ENCODE peak calls at places on chromosomes 2 and 18, in four cellular contexts. One of them, this sample, is unnamed.

GRCh38 chr2:218168635-218169462 is 2.1 kb upstream of the CXCR1 start:
- DNase-seq in HepG2: peak; percentile 65
- DNase-seq in K562: peak; percentile 68
- DNase-seq in WTC11: peak; percentile 85
- DNase-seq in this sample: peak; percentile 78

GRCh38 chr2:17918789-17919188 is 40.3 kb downstream of the KCNS3 start:
- DNase-seq in K562: no peak
- DNase-seq in HepG2: no peak
- DNase-seq in WTC11: peak; percentile 25
- DNase-seq in this sample: no peak

GRCh38 chr2:239910851-239911629 is 114.1 kb downstream of the NDUFA10 start:
- DNase-seq in K562: no peak
- DNase-seq in HepG2: no peak
- DNase-seq in WTC11: no peak
- DNase-seq in this sample: no peak

GRCh38 chr2:215793747-215794595 is 219.4 kb downstream of the MREG start:
- DNase-seq in K562: peak; percentile 73
- DNase-seq in WTC11: no peak
- DNase-seq in HepG2: peak; percentile 100
- DNase-seq in this sample: no peak

GRCh38 chr2:16546128-16546754 is 119.4 kb downstream of the CYRIA start:
- DNase-seq in HepG2: peak; percentile 64
- DNase-seq in WTC11: peak; percentile 19
- DNase-seq in K562: peak; percentile 34
- DNase-seq in this sample: peak; percentile 32

GRCh38 chr2:151251012-151251411 is 10.7 kb downstream of the RBM43 start:
- DNase-seq in HepG2: no peak
- DNase-seq in WTC11: no peak
- DNase-seq in K562: no peak
- DNase-seq in this sample: no peak

GRCh38 chr2:228545041-228545440 is 363.6 kb upstream of the SPHKAP start:
- DNase-seq in K562: no peak
- DNase-seq in WTC11: no peak
- DNase-seq in HepG2: no peak
- DNase-seq in this sample: no peak

GRCh38 chr2:230901006-230901405 is 24.0 kb downstream of the GPR55 start:
- DNase-seq in WTC11: no peak
- DNase-seq in K562: no peak
- DNase-seq in HepG2: no peak
- DNase-seq in this sample: no peak

GRCh38 chr2:120552800-120553471 is 182.7 kb upstream of the GLI2 start:
- DNase-seq in HepG2: peak; percentile 90
- DNase-seq in WTC11: peak; percentile 94
- DNase-seq in K562: peak; percentile 80
- DNase-seq in this sample: peak; percentile 87

GRCh38 chr18:77081387-77081773 is 51.2 kb downstream of the MBP start:
- DNase-seq in HepG2: no peak
- DNase-seq in WTC11: no peak
- DNase-seq in K562: no peak
- DNase-seq in this sample: no peak

GRCh38 chr2:41621095-41621494 is 426.7 kb upstream of the PKDCC start:
- DNase-seq in HepG2: no peak
- DNase-seq in WTC11: no peak
- DNase-seq in K562: no peak
- DNase-seq in this sample: no peak

GRCh38 chr2:70008290-70008689 is 46.9 kb upstream of the ASPRV1 start:
- DNase-seq in K562: no peak
- DNase-seq in HepG2: no peak
- DNase-seq in WTC11: no peak
- DNase-seq in this sample: no peak

GRCh38 chr2:157223624-157224205 is 33.8 kb upstream of the GALNT5 start:
- DNase-seq in WTC11: no peak
- DNase-seq in K562: no peak
- DNase-seq in HepG2: no peak
- DNase-seq in this sample: no peak

GRCh38 chr2:146844226-146844990 is 1000.4 kb upstream of the ACVR2A start:
- DNase-seq in WTC11: no peak
- DNase-seq in K562: no peak
- DNase-seq in HepG2: no peak
- DNase-seq in this sample: no peak

GRCh38 chr2:10163498-10164486 is 41.3 kb downstream of the RRM2 start:
- DNase-seq in WTC11: no peak
- DNase-seq in K562: no peak
- DNase-seq in HepG2: no peak
- DNase-seq in this sample: no peak

GRCh38 chr2:56583796-56584313 is 400.1 kb downstream of the CCDC85A start:
- DNase-seq in HepG2: no peak
- DNase-seq in WTC11: no peak
- DNase-seq in K562: no peak
- DNase-seq in this sample: no peak

GRCh38 chr2:207865210-207865609 is 95.5 kb upstream of the FZD5 start:
- DNase-seq in K562: no peak
- DNase-seq in WTC11: no peak
- DNase-seq in HepG2: no peak
- DNase-seq in this sample: no peak

GRCh38 chr2:190062617-190063016 is at the start of gene MSTN:
- DNase-seq in WTC11: no peak
- DNase-seq in HepG2: no peak
- DNase-seq in K562: no peak
- DNase-seq in this sample: no peak

GRCh38 chr18:68121826-68122225 is 593.1 kb downstream of the TMX3 start:
- DNase-seq in HepG2: no peak
- DNase-seq in K562: no peak
- DNase-seq in WTC11: no peak
- DNase-seq in this sample: no peak

GRCh38 chr2:85324639-85325465 is 2.9 kb downstream of the TGOLN2 start:
- DNase-seq in HepG2: peak; percentile 99
- DNase-seq in WTC11: no peak
- DNase-seq in K562: no peak
- DNase-seq in this sample: no peak

GRCh38 chr2:95058466-95058988 is 33.0 kb downstream of the MAL start:
- DNase-seq in HepG2: no peak
- DNase-seq in K562: no peak
- DNase-seq in WTC11: no peak
- DNase-seq in this sample: no peak
- TF ChIP-seq ELF4 in HepG2: no peak
- TF ChIP-seq ELF4 in K562: no peak
- TF ChIP-seq ELF4 in WTC11: no peak
- TF ChIP-seq ELF4 in this sample: no peak

GRCh38 chr2:30221531-30221930 is 9.8 kb upstream of the LBH start:
- DNase-seq in HepG2: no peak
- DNase-seq in K562: no peak
- DNase-seq in WTC11: no peak
- DNase-seq in this sample: no peak
- TF ChIP-seq ELF4 in HepG2: no peak
- TF ChIP-seq ELF4 in K562: no peak
- TF ChIP-seq ELF4 in WTC11: no peak
- TF ChIP-seq ELF4 in this sample: no peak

GRCh38 chr18:49189772-49190171 is 239.0 kb upstream of the SMAD7 start:
- DNase-seq in WTC11: no peak
- DNase-seq in K562: no peak
- DNase-seq in HepG2: peak; percentile 64
- DNase-seq in this sample: no peak

GRCh38 chr18:49193252-49193651 is 242.5 kb upstream of the SMAD7 start:
- DNase-seq in HepG2: no peak
- DNase-seq in WTC11: no peak
- DNase-seq in K562: no peak
- DNase-seq in this sample: no peak

GRCh38 chr18:49193896-49194295 is 243.1 kb upstream of the SMAD7 start:
- DNase-seq in HepG2: no peak
- DNase-seq in K562: no peak
- DNase-seq in WTC11: no peak
- DNase-seq in this sample: no peak
- TF ChIP-seq ELF4 in HepG2: no peak
- TF ChIP-seq ELF4 in K562: no peak
- TF ChIP-seq ELF4 in WTC11: no peak
- TF ChIP-seq ELF4 in this sample: no peak

DNA sequence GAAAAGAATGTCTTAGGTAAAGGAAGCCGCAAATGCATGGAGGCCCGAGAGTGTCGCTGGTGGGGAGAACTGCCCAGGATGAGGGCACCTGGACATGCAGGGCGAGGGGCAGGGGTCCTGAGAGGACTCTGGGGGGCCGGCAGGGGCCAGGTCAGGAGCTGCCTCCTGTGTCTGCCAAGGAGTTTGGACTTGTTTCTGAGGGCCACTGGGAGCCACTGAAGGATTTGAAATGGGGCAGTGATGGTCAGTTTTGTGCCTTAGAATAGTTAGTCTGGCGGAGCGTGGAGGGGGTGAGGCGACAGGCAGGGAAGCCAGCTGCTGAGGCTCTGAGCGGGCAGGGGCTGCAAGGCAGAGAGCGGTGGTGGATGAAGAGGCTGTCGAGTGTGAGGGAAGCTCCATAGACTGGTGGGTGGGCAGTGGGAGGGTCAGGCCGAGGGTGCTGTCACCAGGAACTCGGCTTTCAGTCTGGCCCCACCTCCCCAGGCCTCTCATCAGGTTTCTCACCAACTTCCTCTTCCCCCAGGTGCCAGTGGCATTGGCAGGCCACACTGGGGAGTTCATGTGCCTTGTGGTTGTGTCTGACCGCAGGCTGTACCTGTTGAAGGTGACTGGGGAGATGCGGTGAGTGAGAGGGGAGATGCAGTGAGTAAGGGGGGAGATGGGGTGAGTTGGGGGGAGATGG is 14.7 kb upstream of the SLC4A3 start:
- DNase-seq in WTC11: no peak
- DNase-seq in HepG2: no peak
- DNase-seq in K562: no peak
- DNase-seq in this sample: no peak
- TF ChIP-seq ELF4 in WTC11: no peak
- TF ChIP-seq ELF4 in HepG2: no peak
- TF ChIP-seq ELF4 in K562: no peak
- TF ChIP-seq ELF4 in this sample: no peak

GRCh38 chr2:214066847-214067246 is 344.0 kb upstream of the VWC2L start:
- DNase-seq in HepG2: no peak
- DNase-seq in K562: no peak
- DNase-seq in WTC11: peak; percentile 10
- DNase-seq in this sample: no peak

GRCh38 chr2:214069254-214069653 is 341.6 kb upstream of the VWC2L start:
- DNase-seq in WTC11: no peak
- DNase-seq in HepG2: peak; percentile 5
- DNase-seq in K562: no peak
- DNase-seq in this sample: peak; percentile 13
- TF ChIP-seq ELF4 in WTC11: no peak
- TF ChIP-seq ELF4 in HepG2: no peak
- TF ChIP-seq ELF4 in K562: no peak
- TF ChIP-seq ELF4 in this sample: no peak

DNA sequence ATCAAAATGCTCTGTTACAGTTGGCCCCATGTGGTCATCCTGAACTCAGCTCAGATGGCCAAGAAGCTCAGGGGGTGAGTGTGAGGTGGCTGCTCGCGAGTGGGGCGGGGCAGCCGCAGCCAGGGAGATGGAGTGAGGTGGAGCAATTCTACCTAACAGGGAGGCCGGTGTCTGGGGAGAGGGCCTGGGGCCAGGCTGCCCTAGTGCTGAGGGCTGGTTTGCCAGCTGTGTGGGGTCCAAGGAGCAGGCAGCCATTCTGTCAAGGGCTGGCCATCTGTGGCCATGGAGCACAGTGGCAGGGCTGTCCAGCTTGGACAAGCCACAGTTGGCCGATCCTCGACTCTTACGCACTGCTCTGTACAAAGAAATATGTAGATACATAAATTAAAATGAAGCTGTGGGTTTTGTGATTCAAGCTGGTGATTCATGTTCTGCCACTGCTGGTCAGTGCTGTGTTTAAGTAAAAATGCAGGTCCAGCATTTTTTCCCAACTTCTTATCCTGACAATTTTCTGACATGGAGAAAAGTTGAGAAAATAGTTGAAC is 82.1 kb downstream of the HS6ST1 start:
- DNase-seq in HepG2: no peak
- DNase-seq in WTC11: no peak
- DNase-seq in K562: no peak
- DNase-seq in this sample: no peak
- TF ChIP-seq ELF4 in HepG2: no peak
- TF ChIP-seq ELF4 in WTC11: no peak
- TF ChIP-seq ELF4 in K562: no peak
- TF ChIP-seq ELF4 in this sample: no peak

DNA sequence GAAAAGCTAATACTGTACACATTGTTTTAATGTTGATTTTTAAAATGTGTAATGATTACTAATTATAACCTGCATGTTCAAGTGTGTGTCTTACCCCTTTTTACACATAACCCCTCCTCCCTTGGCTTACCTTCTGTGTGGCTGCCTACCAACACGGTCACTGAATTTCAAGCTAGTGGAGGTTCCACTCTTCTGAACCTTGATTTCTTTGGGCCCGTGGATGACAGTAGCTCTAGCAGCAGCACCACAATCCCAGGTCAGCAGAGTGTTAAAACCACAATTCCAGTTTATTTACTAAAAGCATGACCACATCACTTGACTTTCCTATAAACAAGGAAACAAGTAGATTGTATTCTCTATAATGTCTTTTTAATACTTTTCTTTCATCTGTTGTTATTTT is 56.9 kb downstream of the AFTPH start:
- DNase-seq in K562: no peak
- DNase-seq in WTC11: no peak
- DNase-seq in HepG2: no peak
- DNase-seq in this sample: no peak
- TF ChIP-seq ELF4 in K562: no peak
- TF ChIP-seq ELF4 in WTC11: no peak
- TF ChIP-seq ELF4 in HepG2: no peak
- TF ChIP-seq ELF4 in this sample: no peak

DNA sequence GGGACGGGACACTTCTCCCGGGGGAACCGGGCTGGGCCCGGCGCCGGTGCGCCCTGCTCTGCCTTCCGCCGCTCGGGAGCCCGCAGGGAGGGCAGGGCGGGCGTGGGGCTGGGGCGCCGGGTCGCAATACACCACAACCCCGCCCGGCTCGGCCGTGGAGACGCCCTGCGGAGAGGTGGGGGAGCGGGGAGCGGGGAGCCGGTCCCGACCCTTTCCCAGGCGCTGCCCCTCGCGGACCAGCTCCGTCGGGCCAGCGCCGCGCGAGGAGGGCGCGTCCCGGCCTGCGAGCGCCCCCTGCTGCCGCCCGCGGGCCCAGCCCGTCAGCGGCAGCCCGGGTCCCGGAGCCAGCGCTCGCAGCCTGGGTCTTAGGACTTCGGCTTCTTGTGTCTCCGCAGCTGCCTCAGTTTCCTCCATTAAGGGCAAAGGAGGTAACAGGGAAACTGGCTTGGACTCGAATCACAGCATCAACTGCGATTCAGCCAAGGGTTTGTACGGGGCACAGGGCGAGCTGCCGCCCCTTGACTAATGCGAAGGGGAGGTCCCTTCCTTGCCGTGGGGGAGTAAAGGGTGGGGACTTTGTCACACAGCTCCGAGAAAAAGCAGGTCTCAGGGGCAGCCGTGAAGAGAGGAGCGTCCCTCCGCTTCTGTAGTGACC is 635 bp upstream of the ADRA2B start:
- DNase-seq in HepG2: no peak
- DNase-seq in K562: peak; percentile 91
- DNase-seq in WTC11: peak; percentile 65
- DNase-seq in this sample: peak; percentile 93
- TF ChIP-seq ELF4 in HepG2: no peak
- TF ChIP-seq ELF4 in K562: no peak
- TF ChIP-seq ELF4 in WTC11: no peak
- TF ChIP-seq ELF4 in this sample: no peak

GRCh38 chr2:177758591-177759371 is 313.8 kb downstream of the PDE11A start:
- DNase-seq in K562: peak; percentile 45
- DNase-seq in HepG2: peak; percentile 16
- DNase-seq in WTC11: peak; percentile 42
- DNase-seq in this sample: peak; percentile 60
- TF ChIP-seq ELF4 in K562: no peak
- TF ChIP-seq ELF4 in HepG2: no peak
- TF ChIP-seq ELF4 in WTC11: no peak
- TF ChIP-seq ELF4 in this sample: no peak

This sample was measured in HEK293T.